ENCODE peak calls at places on chromosomes 1 and 21, in nine cellular contexts. U is psoas muscle, E is neural progenitor cell, P is suprapubic skin, Z is prostate gland, O is epithelial cell of esophagus, W is fibroblast of mammary gland, B is WERI-Rb-1, L is mammary epithelial cell. K is an unnamed sample.
A peak's percentile ranks its signal among the peaks of the same experiment; 100 is the strongest.

GRCh38 chr1:43435146-43436145 is 18.3 kb downstream of the HYI start:
- DNase-seq in P (peak; percentile 67), B (no peak), O (no peak), L (no peak), W (peak; percentile 87), Z (no peak), E (peak; percentile 46), U (peak; percentile 52), K (no peak)

GRCh38 chr1:183739082-183739481 is 65.8 kb upstream of the RGL1 start:
- DNase-seq in Z (no peak), B (no peak), P (no peak), L (no peak), U (no peak), E (no peak), O (peak; percentile 14), W (no peak), K (peak; percentile 28)

GRCh38 chr21:43913928-43914327 is 48.9 kb downstream of the AGPAT3 start:
- DNase-seq in E (no peak), O (no peak), Z (no peak), P (peak; percentile 26), L (no peak), W (peak; percentile 34), B (no peak), U (no peak), K (no peak)

GRCh38 chr1:234486858-234487830 is 8.2 kb upstream of the TARBP1 start:
- DNase-seq in Z (peak; percentile 69), O (peak; percentile 83), P (no peak), U (no peak), W (peak; percentile 87), E (no peak), L (peak; percentile 60), B (peak; percentile 38), K (peak; percentile 87)

GRCh38 chr1:39733161-39733560 is 5.5 kb upstream of the PPIE start:
- DNase-seq in P (no peak), O (peak; percentile 55), U (peak; percentile 75), W (no peak), E (no peak), B (no peak), L (peak; percentile 19), Z (no peak), K (no peak)

GRCh38 chr1:156714830-156715229 is 9.4 kb upstream of the CRABP2 start:
- DNase-seq in Z (no peak), P (no peak), E (no peak), B (no peak), O (no peak), W (no peak), U (no peak), L (no peak), K (no peak)

GRCh38 chr1:51642739-51643142 is 25.8 kb downstream of the OSBPL9 start:
- DNase-seq in L (no peak), B (no peak), Z (peak; percentile 15), O (no peak), P (no peak), E (no peak), U (no peak), W (peak; percentile 97), K (peak; percentile 69)

GRCh38 chr1:202004711-202005110 is 5.7 kb upstream of the ELF3 start:
- DNase-seq in Z (no peak), O (no peak), W (no peak), L (no peak), E (no peak), U (no peak), P (no peak), B (no peak), K (no peak)

GRCh38 chr1:208527197-208527596 is 283.0 kb upstream of the PLXNA2 start:
- DNase-seq in E (no peak), U (no peak), B (no peak), W (no peak), P (no peak), O (no peak), L (no peak), Z (no peak), K (no peak)

GRCh38 chr1:205054013-205054412 is 11.0 kb downstream of the CNTN2 start:
- DNase-seq in P (no peak), W (no peak), O (peak; percentile 21), Z (no peak), L (no peak), E (peak; percentile 50), B (no peak), U (no peak), K (no peak)

GRCh38 chr1:158147396-158148353 is 33.0 kb upstream of the CD1D start:
- DNase-seq in U (no peak), L (peak; percentile 51), B (no peak), W (peak; percentile 33), E (no peak), Z (no peak), P (no peak), O (peak; percentile 89), K (peak; percentile 31)

GRCh38 chr1:228246216-228246900 is 38.5 kb downstream of the OBSCN start:
- DNase-seq in Z (no peak), B (no peak), W (no peak), P (no peak), U (no peak), E (no peak), O (no peak), L (no peak), K (no peak)

GRCh38 chr1:217660353-217661062 is 29.4 kb downstream of the SPATA17 start:
- DNase-seq in E (peak; percentile 19), L (peak; percentile 98), U (no peak), Z (no peak), P (no peak), B (no peak), W (peak; percentile 95), O (peak; percentile 98), K (peak; percentile 97)

GRCh38 chr1:35298464-35298863 is 30.0 kb downstream of the ZMYM4 start:
- DNase-seq in E (peak; percentile 61), P (no peak), B (peak; percentile 24), W (peak; percentile 50), U (peak; percentile 41), L (peak; percentile 57), O (peak; percentile 45), Z (peak; percentile 40), K (peak; percentile 39)

GRCh38 chr1:30172757-30173156 is 550.6 kb downstream of the MATN1 start:
- DNase-seq in W (no peak), E (no peak), U (no peak), Z (no peak), O (no peak), P (no peak), B (no peak), L (no peak), K (no peak)

GRCh38 chr1:58754683-58755467 is 29.0 kb downstream of the JUN start:
- DNase-seq in Z (no peak), U (no peak), W (no peak), L (no peak), B (no peak), E (no peak), P (no peak), O (no peak), K (no peak)

GRCh38 chr1:32151319-32151787 is 28.1 kb upstream of the TXLNA start:
- DNase-seq in B (peak; percentile 48), U (no peak), Z (no peak), P (no peak), O (peak; percentile 60), L (peak; percentile 36), E (peak; percentile 55), W (peak; percentile 79), K (peak; percentile 53)

GRCh38 chr21:34278451-34278850 is 85.4 kb upstream of the KCNE2 start:
- DNase-seq in W (no peak), L (no peak), U (no peak), O (no peak), P (no peak), Z (no peak), E (no peak), B (no peak), K (no peak)

GRCh38 chr1:49351744-49352143 is 575.1 kb upstream of the BEND5 start:
- DNase-seq in W (peak; percentile 16), O (peak; percentile 30), L (peak; percentile 82), Z (no peak), B (no peak), E (no peak), P (no peak), U (no peak), K (peak; percentile 68)

GRCh38 chr1:240474133-240474614 is 137.8 kb downstream of the GREM2 start:
- DNase-seq in P (no peak), Z (no peak), O (peak; percentile 57), E (no peak), U (no peak), L (no peak), B (no peak), W (peak; percentile 87), K (peak; percentile 90)

GRCh38 chr1:222346955-222347354 is 200.9 kb downstream of the HHIPL2 start:
- DNase-seq in L (no peak), B (no peak), U (no peak), E (no peak), W (no peak), Z (no peak), O (no peak), P (no peak), K (no peak)

GRCh38 chr1:219913005-219913404 is 15.4 kb downstream of the SLC30A10 start:
- DNase-seq in O (no peak), U (no peak), E (no peak), L (no peak), B (no peak), W (no peak), P (no peak), Z (no peak), K (no peak)

DNA sequence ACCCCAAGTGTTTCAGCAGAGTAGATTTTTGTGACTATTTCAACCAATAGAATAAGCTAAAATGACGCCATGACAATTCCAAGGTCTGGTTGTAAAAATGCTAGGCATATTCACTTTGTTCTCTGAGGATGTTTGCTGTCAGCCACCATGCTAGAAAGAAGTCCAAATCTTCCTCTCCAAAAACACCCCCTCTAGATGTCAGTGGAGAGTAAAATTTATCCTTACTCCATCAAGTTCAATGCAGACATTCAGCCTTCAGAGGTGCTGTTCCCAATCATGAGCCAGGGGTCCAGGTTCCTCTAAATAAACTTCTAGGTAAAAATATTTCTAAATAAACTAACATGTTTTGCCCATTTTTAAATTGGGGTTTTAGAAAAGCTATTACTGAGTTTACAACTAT is 395.4 kb upstream of the ADAMTS5 start:
- DNase-seq in W (no peak), L (peak; percentile 11), U (no peak), O (peak; percentile 26), E (no peak), Z (no peak), P (no peak), B (no peak), K (peak; percentile 3)
- TF ChIP-seq CTCF in W (peak; percentile 22), L (peak; percentile 44), U (no peak), O (peak; percentile 21), E (no peak), Z (no peak), P (no peak), B (no peak), K (no peak)

GRCh38 chr1:45001011-45001481 is 10.1 kb downstream of the HECTD3 start:
- DNase-seq in E (no peak), O (no peak), L (no peak), W (no peak), U (no peak), Z (no peak), P (no peak), B (no peak), K (no peak)
- TF ChIP-seq CTCF in E (no peak), O (no peak), L (no peak), W (no peak), U (no peak), Z (no peak), P (no peak), B (no peak), K (no peak)

GRCh38 chr1:154219511-154219910 is 1.2 kb upstream of the UBAP2L start:
- DNase-seq in P (no peak), U (no peak), W (peak; percentile 41), B (no peak), L (peak; percentile 24), O (peak; percentile 33), E (no peak), Z (no peak), K (peak; percentile 41)
- TF ChIP-seq CTCF in P (no peak), U (no peak), W (no peak), B (no peak), L (no peak), O (no peak), E (no peak), Z (no peak), K (no peak)

GRCh38 chr1:215793210-215793609 is 226.1 kb downstream of the KCTD3 start:
- DNase-seq in L (peak; percentile 32), W (peak; percentile 85), P (no peak), E (no peak), B (no peak), U (no peak), Z (no peak), O (peak; percentile 14), K (peak; percentile 62)
- TF ChIP-seq CTCF in L (peak; percentile 49), W (peak; percentile 57), P (no peak), E (peak; percentile 57), B (peak; percentile 47), U (no peak), Z (no peak), O (peak; percentile 35), K (peak; percentile 54)

K was measured in MCF 10A.